ENCODE peak calls at places on chromosomes 13 and 19, in four cellular contexts. One of them, this sample, is unnamed.

GRCh38 chr13:73081256-73081915 is 22.6 kb downstream of the KLF5 start:
- DNase-seq in H1: no peak
- DNase-seq in GM12878: no peak
- DNase-seq in HepG2: no peak
- DNase-seq in this sample: no peak

GRCh38 chr13:27969073-27969865 is at the start of gene CDX2:
- DNase-seq in H1: no peak
- DNase-seq in GM12878: no peak
- DNase-seq in HepG2: no peak
- DNase-seq in this sample: no peak

GRCh38 chr13:77860621-77861020 is 58.0 kb downstream of the EDNRB start:
- DNase-seq in H1: no peak
- DNase-seq in GM12878: no peak
- DNase-seq in HepG2: no peak
- DNase-seq in this sample: no peak

GRCh38 chr13:20399515-20399914 is 126.1 kb downstream of the CRYL1 start:
- DNase-seq in H1: no peak
- DNase-seq in GM12878: no peak
- DNase-seq in HepG2: no peak
- DNase-seq in this sample: no peak

GRCh38 chr19:16338470-16339360 is 14.1 kb downstream of the KLF2 start:
- DNase-seq in H1: no peak
- DNase-seq in GM12878: peak; percentile 59
- DNase-seq in HepG2: peak; percentile 28
- DNase-seq in this sample: no peak

GRCh38 chr19:37361994-37362393 is 8.9 kb upstream of the ZNF527 start:
- DNase-seq in H1: no peak
- DNase-seq in GM12878: no peak
- DNase-seq in HepG2: no peak
- DNase-seq in this sample: no peak

GRCh38 chr13:46721054-46721453 is 75.9 kb downstream of the ESD start:
- DNase-seq in H1: no peak
- DNase-seq in GM12878: no peak
- DNase-seq in HepG2: peak; percentile 33
- DNase-seq in this sample: no peak

GRCh38 chr19:16141043-16141442 is 2.4 kb upstream of the HSH2D start:
- DNase-seq in H1: no peak
- DNase-seq in GM12878: peak; percentile 75
- DNase-seq in HepG2: no peak
- DNase-seq in this sample: no peak

DNA sequence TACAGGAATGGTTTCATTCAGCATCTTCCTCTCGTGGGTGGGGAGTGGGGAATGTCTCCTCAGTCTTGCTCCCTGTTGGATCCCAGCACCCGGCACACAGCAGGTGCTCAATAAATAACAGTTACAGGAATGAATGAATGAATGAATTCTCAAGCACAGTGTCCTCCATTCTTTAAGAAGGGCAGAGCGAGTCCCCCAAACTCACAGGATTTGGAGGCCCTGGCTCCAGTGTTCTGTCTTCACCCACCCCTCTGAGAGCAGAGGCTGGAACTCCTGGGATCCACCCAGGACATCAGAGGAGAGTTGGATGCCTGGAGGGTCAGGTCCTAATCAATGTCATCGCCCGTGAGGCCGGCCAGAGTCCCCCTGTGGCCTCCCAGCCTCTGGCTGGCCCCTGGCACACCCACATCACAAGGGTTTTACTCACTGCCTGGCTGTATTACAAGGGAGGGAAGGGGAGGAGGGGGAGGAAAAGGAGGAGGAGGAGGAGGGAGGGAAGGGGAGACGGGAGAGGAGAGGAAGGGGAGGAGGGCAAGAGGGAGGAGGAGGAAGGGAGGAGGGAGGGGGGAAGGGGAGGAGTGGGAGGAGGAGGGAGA is 8.7 kb upstream of the CREB3L3 start:
- DNase-seq in H1: no peak
- DNase-seq in GM12878: no peak
- DNase-seq in HepG2: no peak
- DNase-seq in this sample: no peak
- H3K4me3 ChIP-seq in H1: no peak overlapping the region
- H3K4me3 ChIP-seq in GM12878: no peak overlapping the region
- H3K4me3 ChIP-seq in HepG2: no peak overlapping the region
- H3K4me3 ChIP-seq in this sample: no peak overlapping the region

GRCh38 chr19:3336680-3337523 is 29.5 kb upstream of the NFIC start:
- DNase-seq in H1: no peak
- DNase-seq in GM12878: no peak
- DNase-seq in HepG2: peak; percentile 24
- DNase-seq in this sample: no peak
- TF ChIP-seq SUZ12 in H1: no peak
- TF ChIP-seq SUZ12 in GM12878: no peak
- TF ChIP-seq SUZ12 in HepG2: no peak
- TF ChIP-seq SUZ12 in this sample: no peak

GRCh38 chr19:47111682-47112165 is 1.9 kb downstream of the ZC3H4 start:
- DNase-seq in H1: no peak
- DNase-seq in GM12878: no peak
- DNase-seq in HepG2: no peak
- DNase-seq in this sample: no peak
- H3K4me3 ChIP-seq in H1: peak overlapping the region; percentile 88
- H3K4me3 ChIP-seq in GM12878: peak overlapping the region; percentile 98
- H3K4me3 ChIP-seq in HepG2: peak overlapping the region; percentile 94
- H3K4me3 ChIP-seq in this sample: peak overlapping the region; percentile 78

GRCh38 chr19:7874080-7874856 is at the start of gene PRR36:
- DNase-seq in H1: peak; percentile 93
- DNase-seq in GM12878: no peak
- DNase-seq in HepG2: peak; percentile 58
- DNase-seq in this sample: peak; percentile 39
- TF ChIP-seq SUZ12 in H1: peak; percentile 1
- TF ChIP-seq SUZ12 in GM12878: peak; percentile 51
- TF ChIP-seq SUZ12 in HepG2: no peak
- TF ChIP-seq SUZ12 in this sample: no peak

GRCh38 chr19:8481191-8481590 is 21.2 kb downstream of the PRAM1 start:
- DNase-seq in H1: no peak
- DNase-seq in GM12878: no peak
- DNase-seq in HepG2: no peak
- DNase-seq in this sample: no peak

GRCh38 chr19:8483165-8483564 is 19.3 kb downstream of the PRAM1 start:
- DNase-seq in H1: no peak
- DNase-seq in GM12878: no peak
- DNase-seq in HepG2: no peak
- DNase-seq in this sample: no peak

GRCh38 chr19:8484331-8484894 is 18.0 kb downstream of the PRAM1 start:
- DNase-seq in H1: no peak
- DNase-seq in GM12878: no peak
- DNase-seq in HepG2: no peak
- DNase-seq in this sample: no peak

GRCh38 chr19:8482696-8483095 is 19.7 kb downstream of the PRAM1 start:
- DNase-seq in H1: no peak
- DNase-seq in GM12878: no peak
- DNase-seq in HepG2: no peak
- DNase-seq in this sample: no peak

DNA sequence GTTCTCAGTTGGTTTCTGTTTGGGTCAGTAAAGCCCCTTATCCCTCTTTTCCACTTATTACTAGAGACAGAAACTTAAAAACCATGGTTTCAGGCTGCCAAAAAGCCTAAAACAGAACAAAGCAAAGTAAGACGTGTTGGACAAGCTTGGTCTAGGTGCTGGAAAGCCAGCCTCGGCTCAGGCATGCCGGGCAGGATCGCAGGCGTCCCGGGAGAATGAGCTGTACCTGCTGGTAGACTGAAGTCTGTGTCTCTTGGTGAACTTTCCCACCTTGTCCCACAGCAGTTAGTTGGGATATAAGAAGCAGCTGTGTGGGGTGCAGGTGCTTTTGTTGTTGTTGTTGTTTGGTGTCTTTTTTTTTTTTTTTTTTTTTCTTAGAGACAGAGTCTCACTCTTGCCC is 20.8 kb downstream of the PRAM1 start:
- DNase-seq in H1: no peak
- DNase-seq in GM12878: no peak
- DNase-seq in HepG2: no peak
- DNase-seq in this sample: no peak
- H3K4me3 ChIP-seq in H1: no peak overlapping the region
- H3K4me3 ChIP-seq in GM12878: no peak overlapping the region
- H3K4me3 ChIP-seq in HepG2: no peak overlapping the region
- H3K4me3 ChIP-seq in this sample: no peak overlapping the region

GRCh38 chr13:112722433-112723250 is 32.8 kb downstream of the ATP11A start:
- DNase-seq in H1: no peak
- DNase-seq in GM12878: no peak
- DNase-seq in HepG2: peak; percentile 78
- DNase-seq in this sample: no peak
- TF ChIP-seq SUZ12 in H1: no peak
- TF ChIP-seq SUZ12 in GM12878: no peak
- TF ChIP-seq SUZ12 in HepG2: no peak
- TF ChIP-seq SUZ12 in this sample: no peak

GRCh38 chr19:50818859-50819472 is 4.6 kb downstream of the KLK1 start:
- DNase-seq in H1: no peak
- DNase-seq in GM12878: no peak
- DNase-seq in HepG2: no peak
- DNase-seq in this sample: no peak

GRCh38 chr19:50817941-50818858 is 5.4 kb downstream of the KLK1 start:
- DNase-seq in H1: peak; percentile 99
- DNase-seq in GM12878: peak; percentile 63
- DNase-seq in HepG2: no peak
- DNase-seq in this sample: no peak

GRCh38 chr19:50820549-50821247 is 2.9 kb downstream of the KLK1 start:
- DNase-seq in H1: peak; percentile 74
- DNase-seq in GM12878: peak; percentile 21
- DNase-seq in HepG2: no peak
- DNase-seq in this sample: no peak

GRCh38 chr19:50820086-50820485 is 3.5 kb downstream of the KLK1 start:
- DNase-seq in H1: peak; percentile 61
- DNase-seq in GM12878: no peak
- DNase-seq in HepG2: no peak
- DNase-seq in this sample: no peak

GRCh38 chr19:50819636-50820035 is 4.0 kb downstream of the KLK1 start:
- DNase-seq in H1: no peak
- DNase-seq in GM12878: no peak
- DNase-seq in HepG2: no peak
- DNase-seq in this sample: no peak
- H3K4me3 ChIP-seq in H1: peak overlapping the region; percentile 22
- H3K4me3 ChIP-seq in GM12878: peak overlapping the region; percentile 97
- H3K4me3 ChIP-seq in HepG2: no peak overlapping the region
- H3K4me3 ChIP-seq in this sample: no peak overlapping the region

DNA sequence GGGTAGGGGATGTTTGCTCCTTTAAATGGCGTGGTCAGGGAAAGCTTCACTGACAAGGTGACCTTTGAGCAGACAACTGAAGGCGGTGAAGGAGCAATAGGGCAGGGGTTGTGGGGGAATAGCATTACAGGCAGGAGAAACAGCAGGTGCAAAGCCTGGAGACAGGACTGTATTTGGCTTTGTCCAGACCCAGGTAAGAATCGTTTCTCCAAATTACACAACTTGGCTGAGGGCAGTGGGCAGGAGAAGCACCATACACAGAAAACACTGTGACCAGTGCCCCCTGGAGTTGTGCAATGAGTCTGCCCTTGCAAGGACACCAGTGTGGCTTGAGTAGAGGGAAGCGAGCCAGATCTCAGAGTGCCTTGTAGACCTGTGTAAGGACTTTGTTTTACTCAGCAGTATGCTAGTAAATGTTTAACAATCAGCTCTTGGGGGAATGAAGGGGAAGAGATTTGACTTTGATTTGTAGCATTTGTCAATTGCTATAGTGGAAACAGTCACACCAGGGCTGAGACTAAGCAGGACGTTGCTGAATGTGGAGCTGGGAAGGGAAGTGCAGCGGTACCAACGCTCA is 360.0 kb downstream of the DCT start:
- DNase-seq in H1: no peak
- DNase-seq in GM12878: no peak
- DNase-seq in HepG2: peak; percentile 90
- DNase-seq in this sample: no peak
- TF ChIP-seq SUZ12 in H1: no peak
- TF ChIP-seq SUZ12 in GM12878: no peak
- TF ChIP-seq SUZ12 in HepG2: no peak
- TF ChIP-seq SUZ12 in this sample: no peak

This sample was measured in NT2/D1.